ENCODE peak calls at places on chromosomes 6 and 20, in eight cellular contexts. C is HCT116, W is HepG2, B is K562, N is H1, M is A549, V is endothelial cell of umbilical vein, P is GM12878. R is an unnamed sample.
A peak's percentile ranks its signal among the peaks of the same experiment; 100 is the strongest.

GRCh38 chr20:25173886-25174308 is 21.6 kb upstream of the ENTPD6 start:
- DNase-seq in W (peak; percentile 93), C (no peak), B (no peak), M (no peak), V (no peak), P (no peak), N (no peak), R (no peak)

GRCh38 chr20:8401491-8401890 is 269.4 kb downstream of the PLCB1 start:
- DNase-seq in W (no peak), M (no peak), B (no peak), V (no peak), P (no peak), N (no peak), C (no peak), R (no peak)

GRCh38 chr6:41424370-41425058 is 89.1 kb downstream of the NCR2 start:
- DNase-seq in W (peak; percentile 70), M (peak; percentile 64), B (peak; percentile 80), V (peak; percentile 77), C (peak; percentile 66), P (peak; percentile 31), N (peak; percentile 97), R (peak; percentile 88)

GRCh38 chr6:152301806-152302568 is 335.2 kb downstream of the SYNE1 start:
- DNase-seq in C (peak; percentile 68), B (peak; percentile 74), N (peak; percentile 88), P (peak; percentile 74), V (peak; percentile 93), M (peak; percentile 84), W (peak; percentile 85), R (peak; percentile 83)

GRCh38 chr20:50554694-50555579 is 44.8 kb downstream of the PTPN1 start:
- DNase-seq in M (no peak), W (no peak), B (no peak), P (no peak), V (no peak), N (no peak), C (no peak), R (no peak)

GRCh38 chr6:842141-842540 is 149.2 kb upstream of the EXOC2 start:
- DNase-seq in M (no peak), V (no peak), N (no peak), W (no peak), P (no peak), C (no peak), B (no peak), R (no peak)

GRCh38 chr6:119308048-119308570 is 41.5 kb downstream of the MAN1A1 start:
- DNase-seq in N (no peak), P (no peak), M (peak; percentile 27), W (peak; percentile 83), C (peak; percentile 51), V (peak; percentile 54), B (peak; percentile 26), R (peak; percentile 13)

GRCh38 chr6:42378125-42378524 is 73.6 kb downstream of the TRERF1 start:
- DNase-seq in P (no peak), W (no peak), V (no peak), C (no peak), N (no peak), M (no peak), B (no peak), R (no peak)

GRCh38 chr6:152635949-152636674 is 1.1 kb downstream of the SYNE1 start:
- DNase-seq in M (no peak), V (peak; percentile 10), N (peak; percentile 59), P (no peak), B (no peak), C (no peak), W (no peak), R (no peak)

GRCh38 chr20:10177326-10177725 is 41.3 kb upstream of the SNAP25 start:
- DNase-seq in P (no peak), N (no peak), M (no peak), C (no peak), V (no peak), W (no peak), B (no peak), R (no peak)

GRCh38 chr20:10651227-10651990 is 22.4 kb downstream of the JAG1 start:
- DNase-seq in V (peak; percentile 60), M (no peak), W (no peak), B (no peak), N (no peak), P (no peak), C (no peak), R (no peak)

GRCh38 chr6:111154981-111155380 is 67.7 kb downstream of the SLC16A10 start:
- DNase-seq in P (no peak), V (no peak), N (no peak), B (no peak), M (no peak), W (no peak), C (no peak), R (no peak)

GRCh38 chr6:29792123-29793035 is 35.2 kb upstream of the HLA-G start:
- DNase-seq in V (peak; percentile 9), M (no peak), N (peak; percentile 92), W (no peak), B (peak; percentile 46), C (no peak), P (no peak), R (no peak)

DNA sequence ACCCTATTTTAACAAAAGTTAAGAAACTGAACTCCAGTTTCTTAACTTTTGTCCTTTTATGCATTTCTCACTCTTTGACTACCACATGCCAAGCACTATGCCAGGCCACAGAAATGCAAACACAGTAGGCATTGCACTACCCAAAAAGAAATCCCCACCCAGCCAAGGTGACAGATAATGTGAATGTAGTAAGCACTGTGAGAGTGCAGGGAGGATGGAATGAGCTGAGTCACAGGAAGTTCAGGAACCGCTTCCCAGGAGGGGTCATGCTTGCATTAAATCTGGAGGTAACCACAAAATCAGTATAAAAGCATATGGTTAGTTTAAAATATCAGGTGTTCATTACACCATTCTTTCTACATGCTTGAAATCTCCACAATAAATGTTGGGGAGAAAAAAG is 20.1 kb upstream of the FAM83C start:
- DNase-seq in B (peak; percentile 39), W (peak; percentile 54), P (peak; percentile 7), C (peak; percentile 62), M (peak; percentile 82), V (peak; percentile 64), N (no peak), R (peak; percentile 77)
- TF ChIP-seq POLR2A in B (no peak), W (no peak), P (no peak), C (no peak), M (no peak), V (no peak), N (no peak), R (no peak)

DNA sequence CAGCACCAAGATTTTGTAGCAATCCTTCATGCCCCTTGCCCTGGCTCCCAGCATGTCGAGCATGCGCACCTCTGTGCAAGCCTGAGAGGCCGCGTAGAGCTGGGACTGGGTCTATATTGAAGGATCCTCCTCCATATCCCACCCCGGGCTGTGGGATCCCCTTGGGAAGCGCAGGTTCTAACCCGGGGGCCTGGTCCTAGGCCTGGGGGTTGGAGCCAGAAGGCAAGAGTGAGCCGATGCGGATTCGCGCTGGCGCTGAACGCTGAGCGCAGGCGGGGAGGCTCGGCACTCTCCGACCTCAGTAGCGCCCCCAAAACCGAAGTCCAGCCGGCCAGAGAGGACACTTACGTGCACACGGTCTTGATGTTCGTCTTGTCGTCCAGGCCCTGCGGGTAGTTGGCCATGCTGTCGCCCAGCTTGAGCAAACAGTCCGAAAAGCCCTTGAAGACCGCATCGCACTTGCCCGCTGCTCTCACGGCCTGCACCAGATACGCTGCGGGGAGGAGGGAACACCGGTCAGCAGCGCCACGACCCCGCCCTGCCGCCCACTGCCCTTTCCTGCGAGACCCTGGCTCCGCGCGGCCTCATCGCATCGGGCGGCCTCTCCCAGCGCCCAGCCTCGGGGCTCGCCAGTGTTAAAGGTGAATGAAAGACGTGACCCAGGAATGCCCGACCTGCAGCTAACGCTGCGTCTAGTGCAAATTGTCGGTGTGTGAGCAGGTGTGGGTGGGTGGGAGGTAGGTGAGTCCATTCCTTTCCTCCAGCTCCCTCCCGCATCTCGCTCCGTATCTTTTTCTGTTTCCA is 4.5 kb downstream of the NRN1 start:
- DNase-seq in N (peak; percentile 75), P (no peak), M (no peak), C (no peak), V (no peak), W (no peak), B (no peak), R (no peak)
- TF ChIP-seq MAX in N (no peak), P (no peak), M (no peak), C (no peak), V (no peak), W (no peak), B (no peak), R (no peak)

GRCh38 chr6:22326500-22326899 is 29.7 kb upstream of the PRL start:
- DNase-seq in B (no peak), W (no peak), N (no peak), V (no peak), P (no peak), M (no peak), C (no peak), R (no peak)
- TF ChIP-seq POLR2A in B (no peak), W (no peak), N (no peak), V (no peak), P (no peak), M (no peak), C (no peak), R (no peak)

GRCh38 chr20:59933849-59934585 is 580 bp upstream of the SYCP2 start:
- DNase-seq in C (peak; percentile 15), W (peak; percentile 49), B (peak; percentile 91), V (peak; percentile 56), N (peak; percentile 90), P (no peak), M (peak; percentile 79), R (no peak)
- TF ChIP-seq MAX in C (no peak), W (no peak), B (no peak), V (no peak), N (peak; percentile 58), P (no peak), M (peak; percentile 27), R (no peak)

DNA sequence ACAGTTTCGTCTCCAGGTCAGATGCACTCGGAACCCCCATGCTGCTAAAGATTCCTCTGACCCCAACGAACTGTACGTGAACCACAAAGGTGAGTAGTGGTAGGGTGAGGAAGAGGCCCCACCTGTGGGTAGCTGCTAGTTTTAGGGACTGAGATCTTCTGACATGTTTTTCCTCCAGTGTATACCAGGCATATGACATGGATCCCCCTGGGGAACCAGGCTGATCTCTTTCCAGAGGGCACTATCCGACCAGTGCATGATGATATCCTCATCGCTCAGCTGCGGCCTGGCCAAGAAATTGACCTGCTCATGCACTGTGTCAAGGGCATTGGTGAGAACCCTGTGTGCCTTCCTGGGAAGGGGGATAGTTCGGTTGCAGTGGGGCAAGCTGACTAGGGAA is 3.2 kb downstream of the POLR1C start:
- DNase-seq in V (no peak), P (no peak), C (no peak), N (no peak), W (no peak), B (no peak), M (no peak), R (no peak)
- TF ChIP-seq POLR2A in V (no peak), P (peak; percentile 62), C (no peak), N (no peak), W (no peak), B (peak; percentile 70), M (no peak), R (no peak)

GRCh38 chr20:54212226-54212625 is 4.3 kb downstream of the PFDN4 start:
- DNase-seq in V (no peak), C (no peak), N (no peak), M (no peak), P (no peak), W (no peak), B (no peak), R (no peak)
- TF ChIP-seq MAX in V (no peak), C (no peak), N (no peak), M (no peak), P (no peak), W (no peak), B (no peak), R (no peak)

GRCh38 chr6:20212392-20213111 is at the start of gene MBOAT1:
- DNase-seq in V (peak; percentile 92), W (peak; percentile 38), P (no peak), N (no peak), M (peak; percentile 87), C (peak; percentile 68), B (peak; percentile 89), R (peak; percentile 97)
- TF ChIP-seq POLR2A in V (peak; percentile 72), W (no peak), P (peak; percentile 86), N (peak; percentile 10), M (peak; percentile 46), C (peak; percentile 21), B (peak; percentile 71), R (peak; percentile 66)

R was measured in NB4.